ENCODE peak calls at places on chromosomes 11 and 22, in four cellular contexts. One of them, this sample, is unnamed.

GRCh38 chr11:69431136-69431535 is 50.3 kb upstream of the LINC01488 start:
- DNase-seq in breast epithelium: no peak
- DNase-seq in NB4: no peak
- DNase-seq in K562: no peak
- DNase-seq in this sample: no peak

GRCh38 chr11:75583710-75584658 is 21.9 kb downstream of the SERPINH1 start:
- DNase-seq in breast epithelium: no peak
- DNase-seq in K562: peak
- DNase-seq in NB4: peak
- DNase-seq in this sample: peak

GRCh38 chr22:27668828-27669797 is 132.4 kb downstream of the MN1 start:
- DNase-seq in K562: peak
- DNase-seq in breast epithelium: no peak
- DNase-seq in NB4: peak
- DNase-seq in this sample: peak

GRCh38 chr11:113531575-113532451 is 56.6 kb upstream of the DRD2 start:
- DNase-seq in K562: no peak
- DNase-seq in breast epithelium: no peak
- DNase-seq in NB4: no peak
- DNase-seq in this sample: no peak

GRCh38 chr11:66181632-66182345 is 86.7 kb upstream of the RAB1B start:
- DNase-seq in NB4: no peak
- DNase-seq in K562: no peak
- DNase-seq in breast epithelium: no peak
- DNase-seq in this sample: no peak

GRCh38 chr22:47177334-47177815 is 414.9 kb downstream of the TBC1D22A start:
- DNase-seq in breast epithelium: peak
- DNase-seq in K562: no peak
- DNase-seq in NB4: no peak
- DNase-seq in this sample: no peak

GRCh38 chr11:123116486-123116885 is 54.5 kb upstream of the HSPA8 start:
- DNase-seq in breast epithelium: no peak
- DNase-seq in K562: no peak
- DNase-seq in NB4: no peak
- DNase-seq in this sample: no peak

GRCh38 chr11:103079833-103080232 is 12.1 kb downstream of the DCUN1D5 start:
- DNase-seq in K562: no peak
- DNase-seq in breast epithelium: no peak
- DNase-seq in NB4: no peak
- DNase-seq in this sample: no peak

GRCh38 chr22:48321986-48322545 is 1505.6 kb downstream of the BRD1 start:
- DNase-seq in K562: no peak
- DNase-seq in breast epithelium: no peak
- DNase-seq in NB4: no peak
- DNase-seq in this sample: no peak

GRCh38 chr11:121082670-121083069 is 18.4 kb upstream of the TECTA start:
- DNase-seq in NB4: peak
- DNase-seq in K562: peak
- DNase-seq in breast epithelium: no peak
- DNase-seq in this sample: no peak

GRCh38 chr11:40129276-40129675 is 1330.2 kb downstream of the LRRC4C start:
- DNase-seq in breast epithelium: no peak
- DNase-seq in NB4: peak
- DNase-seq in K562: no peak
- DNase-seq in this sample: peak

DNA sequence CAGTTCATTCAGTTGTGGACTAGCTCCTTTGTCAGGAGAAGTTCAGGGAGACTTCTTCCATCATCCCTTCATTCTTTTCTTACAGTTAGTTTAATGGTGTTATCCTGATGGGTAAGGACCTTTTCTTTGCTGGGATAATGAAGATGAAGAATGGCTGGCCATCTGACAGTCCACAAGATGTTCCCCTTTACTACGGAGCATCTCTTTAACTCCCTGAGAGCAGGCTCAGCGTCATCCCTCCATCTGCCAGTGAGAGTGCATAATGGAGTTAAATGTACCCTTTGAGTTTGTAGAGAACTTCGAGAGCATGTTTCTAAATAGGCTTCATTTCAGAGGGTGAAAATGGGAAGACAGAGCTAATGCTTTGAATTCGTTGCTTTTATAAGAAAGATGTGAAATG is 1.6 kb downstream of the EP300 start:
- DNase-seq in breast epithelium: no peak
- DNase-seq in NB4: peak
- DNase-seq in K562: peak
- DNase-seq in this sample: peak
- TF ChIP-seq POLR2A in breast epithelium: no peak
- TF ChIP-seq POLR2A in NB4: no peak
- TF ChIP-seq POLR2A in K562: no peak
- TF ChIP-seq POLR2A in this sample: no peak

GRCh38 chr11:6300325-6300724 is 20.0 kb downstream of the CAVIN3 start:
- DNase-seq in NB4: no peak
- DNase-seq in K562: no peak
- DNase-seq in breast epithelium: no peak
- DNase-seq in this sample: no peak
- TF ChIP-seq POLR2A in NB4: no peak
- TF ChIP-seq POLR2A in K562: no peak
- TF ChIP-seq POLR2A in breast epithelium: no peak
- TF ChIP-seq POLR2A in this sample: no peak

GRCh38 chr11:131760191-131760951 is 390.0 kb downstream of the NTM start:
- DNase-seq in NB4: peak
- DNase-seq in breast epithelium: no peak
- DNase-seq in K562: no peak
- DNase-seq in this sample: no peak
- TF ChIP-seq POLR2A in NB4: no peak
- TF ChIP-seq POLR2A in breast epithelium: no peak
- TF ChIP-seq POLR2A in K562: no peak
- TF ChIP-seq POLR2A in this sample: no peak

GRCh38 chr22:29267858-29268510 is at the start of the genes EWSR1 and RHBDD3:
- DNase-seq in K562: peak
- DNase-seq in NB4: peak
- DNase-seq in breast epithelium: peak
- DNase-seq in this sample: peak
- TF ChIP-seq POLR2A in K562: peak
- TF ChIP-seq POLR2A in NB4: peak
- TF ChIP-seq POLR2A in breast epithelium: peak
- TF ChIP-seq POLR2A in this sample: peak

DNA sequence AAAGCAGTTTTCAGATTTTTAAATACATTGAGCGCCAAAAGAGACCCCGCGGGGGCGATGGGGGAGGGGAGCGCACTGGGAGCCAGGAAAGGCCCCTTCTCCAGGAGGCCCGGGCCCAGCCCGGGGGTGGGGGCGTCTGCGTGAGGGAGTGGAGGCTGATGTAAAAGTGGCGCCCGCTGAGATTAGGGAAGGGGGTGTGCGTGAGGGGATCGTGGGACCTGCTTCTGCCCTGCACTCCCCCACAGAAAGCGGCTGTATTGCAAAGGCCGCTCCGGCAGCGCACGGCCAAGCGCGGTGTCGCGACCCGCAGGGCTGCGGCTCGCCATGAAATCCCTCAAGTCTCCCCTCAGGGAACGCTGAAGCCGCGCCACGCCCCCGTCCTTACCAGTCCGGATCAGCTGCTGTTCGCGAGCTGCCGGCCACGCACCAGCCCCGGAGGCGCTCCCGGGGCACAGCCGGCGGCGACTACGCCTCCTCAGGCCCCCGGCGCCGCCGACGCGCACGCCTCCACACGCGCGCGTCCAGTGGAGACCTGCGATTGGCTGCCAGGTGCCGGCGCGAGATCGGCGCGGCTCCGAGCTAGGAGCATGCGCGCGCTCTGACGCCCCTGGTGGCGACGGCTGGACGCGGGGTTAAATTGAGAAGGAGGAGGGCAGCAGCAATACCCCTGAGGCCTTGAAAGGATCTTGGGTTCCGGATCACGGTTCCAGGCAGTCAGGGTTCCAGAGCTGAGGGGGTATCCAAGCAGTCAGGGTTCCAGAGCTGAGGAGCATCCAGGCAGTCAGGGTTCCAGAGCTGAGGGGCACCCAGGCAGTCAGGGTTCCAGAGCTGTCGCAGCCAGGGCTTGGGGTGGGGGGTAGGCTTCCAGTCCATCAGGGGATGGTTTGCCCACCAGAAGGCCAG is at the start of gene ZNF280B:
- DNase-seq in NB4: peak
- DNase-seq in breast epithelium: no peak
- DNase-seq in K562: peak
- DNase-seq in this sample: peak
- TF ChIP-seq POLR2A in NB4: no peak
- TF ChIP-seq POLR2A in breast epithelium: no peak
- TF ChIP-seq POLR2A in K562: no peak
- TF ChIP-seq POLR2A in this sample: no peak

GRCh38 chr11:12162652-12163051 is 52.3 kb downstream of the MICAL2 start:
- DNase-seq in NB4: no peak
- DNase-seq in K562: no peak
- DNase-seq in breast epithelium: no peak
- DNase-seq in this sample: no peak

GRCh38 chr11:12166299-12167092 is 56.1 kb downstream of the MICAL2 start:
- DNase-seq in breast epithelium: no peak
- DNase-seq in NB4: no peak
- DNase-seq in K562: no peak
- DNase-seq in this sample: no peak

GRCh38 chr11:12163181-12163841 is 52.9 kb downstream of the MICAL2 start:
- DNase-seq in NB4: no peak
- DNase-seq in K562: no peak
- DNase-seq in breast epithelium: no peak
- DNase-seq in this sample: no peak

GRCh38 chr11:12165237-12165875 is 55.0 kb downstream of the MICAL2 start:
- DNase-seq in breast epithelium: no peak
- DNase-seq in K562: no peak
- DNase-seq in NB4: no peak
- DNase-seq in this sample: no peak

GRCh38 chr11:12164061-12165014 is 53.9 kb downstream of the MICAL2 start:
- DNase-seq in NB4: peak
- DNase-seq in K562: no peak
- DNase-seq in breast epithelium: no peak
- DNase-seq in this sample: no peak
- TF ChIP-seq POLR2A in NB4: no peak
- TF ChIP-seq POLR2A in K562: no peak
- TF ChIP-seq POLR2A in breast epithelium: no peak
- TF ChIP-seq POLR2A in this sample: no peak

DNA sequence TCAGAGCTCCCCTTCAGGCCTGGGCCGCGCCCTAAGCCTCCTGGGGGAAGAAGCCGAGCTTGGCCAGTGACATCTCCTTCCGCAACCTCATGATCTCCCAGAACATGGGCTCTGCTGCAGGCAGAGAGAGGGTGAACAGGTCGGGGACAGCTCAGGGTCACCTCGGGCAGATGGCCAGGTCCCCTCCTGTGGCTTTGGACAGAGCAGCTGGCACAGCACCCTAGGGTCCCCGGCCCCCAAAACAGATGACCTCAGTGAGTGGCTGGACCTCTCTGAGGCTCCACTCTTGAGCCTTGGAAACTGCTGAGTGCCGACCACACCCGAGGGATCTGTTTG is 6.9 kb upstream of the FADS3 start:
- DNase-seq in NB4: no peak
- DNase-seq in breast epithelium: no peak
- DNase-seq in K562: no peak
- DNase-seq in this sample: no peak
- TF ChIP-seq POLR2A in NB4: no peak
- TF ChIP-seq POLR2A in breast epithelium: no peak
- TF ChIP-seq POLR2A in K562: no peak
- TF ChIP-seq POLR2A in this sample: no peak

GRCh38 chr11:64777449-64778222 is 706 bp downstream of the SF1 start:
- DNase-seq in K562: peak
- DNase-seq in breast epithelium: peak
- DNase-seq in NB4: peak
- DNase-seq in this sample: peak
- TF ChIP-seq POLR2A in K562: peak
- TF ChIP-seq POLR2A in breast epithelium: no peak
- TF ChIP-seq POLR2A in NB4: no peak
- TF ChIP-seq POLR2A in this sample: no peak

DNA sequence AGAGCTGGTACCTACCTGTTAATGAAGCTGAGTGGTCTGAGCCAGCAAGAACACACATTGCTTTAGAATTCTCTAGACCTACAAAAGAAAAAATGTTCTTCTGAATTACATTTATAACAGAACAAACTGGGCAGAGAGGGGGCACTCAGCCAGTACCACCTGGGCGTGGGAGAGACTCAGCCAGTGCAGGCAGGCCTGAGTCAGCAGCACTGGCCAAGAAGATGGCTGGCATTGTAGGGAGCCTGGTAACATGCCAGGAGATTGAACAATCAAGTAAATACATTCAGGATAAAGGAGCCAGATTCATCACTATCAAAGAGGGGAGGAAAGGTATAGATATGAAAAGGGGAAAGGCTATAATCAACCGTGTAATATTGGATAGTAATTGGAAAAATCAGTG is 19.9 kb downstream of the SERGEF start:
- DNase-seq in NB4: no peak
- DNase-seq in breast epithelium: no peak
- DNase-seq in K562: no peak
- DNase-seq in this sample: no peak
- TF ChIP-seq POLR2A in NB4: no peak
- TF ChIP-seq POLR2A in breast epithelium: no peak
- TF ChIP-seq POLR2A in K562: no peak
- TF ChIP-seq POLR2A in this sample: no peak

This sample was measured in erythroblast.